ENCODE peak calls at places on chromosomes 13 and 19, in eight cellular contexts. G is esophagus squamous epithelium, V is A549, T is stomach, E is transverse colon, X is ovary, F is heart left ventricle, H is body of pancreas. N is an unnamed sample.

GRCh38 chr13:25118371-25118770 is 22.4 kb downstream of the PABPC3 start:
- DNase-seq in F (no peak), X (no peak), G (no peak), E (no peak), V (no peak), H (no peak), T (no peak), N (peak)

GRCh38 chr13:75468098-75468497 is 13.9 kb downstream of the TBC1D4 start:
- DNase-seq in H (no peak), X (no peak), E (no peak), F (no peak), G (no peak), T (no peak), V (no peak), N (no peak)

GRCh38 chr19:49084206-49085019 is 838 bp upstream of the SNRNP70 start:
- DNase-seq in V (no peak), G (no peak), T (no peak), F (no peak), H (peak), E (no peak), X (peak), N (no peak)

GRCh38 chr13:20127263-20127562 is 33.6 kb downstream of the GJA3 start:
- DNase-seq in V (no peak), E (no peak), G (no peak), H (no peak), T (no peak), X (no peak), F (no peak), N (peak)

GRCh38 chr19:7932276-7932929 is 6.5 kb upstream of the CTXN1 start:
- DNase-seq in X (peak), T (no peak), G (no peak), H (no peak), E (no peak), V (no peak), F (no peak), N (no peak)

GRCh38 chr13:32267836-32268439 is 47.2 kb downstream of the ZAR1L start:
- DNase-seq in G (no peak), F (no peak), H (peak), X (no peak), E (peak), T (peak), V (no peak), N (no peak)

GRCh38 chr19:50898018-50898417 is 13.2 kb downstream of the KLK4 start:
- DNase-seq in H (no peak), G (no peak), E (no peak), X (no peak), F (no peak), T (no peak), V (no peak), N (no peak)

GRCh38 chr13:90352763-90353162 is 994.7 kb upstream of the MIR17HG start:
- DNase-seq in H (no peak), V (no peak), F (no peak), X (no peak), G (no peak), E (no peak), T (no peak), N (no peak)

GRCh38 chr13:40597735-40598365 is 68.6 kb downstream of the FOXO1 start:
- DNase-seq in F (no peak), T (peak), G (no peak), H (peak), E (no peak), X (no peak), V (no peak), N (no peak)

GRCh38 chr13:109058071-109058470 is 428.7 kb downstream of the MYO16 start:
- DNase-seq in X (no peak), F (no peak), G (no peak), H (no peak), T (no peak), E (no peak), V (no peak), N (no peak)

GRCh38 chr13:29901714-29902631 is 51.6 kb upstream of the UBL3 start:
- DNase-seq in X (no peak), V (peak), H (peak), G (no peak), T (no peak), E (peak), F (no peak), N (peak)

GRCh38 chr19:49761625-49762311 is 1.3 kb downstream of the TSKS start:
- DNase-seq in G (no peak), F (peak), H (no peak), E (no peak), V (peak), X (peak), T (no peak), N (peak)

GRCh38 chr13:21310220-21310619 is 133.8 kb downstream of the MRPL57 start:
- DNase-seq in V (no peak), G (no peak), X (no peak), F (no peak), H (no peak), E (no peak), T (no peak), N (no peak)

GRCh38 chr19:56015756-56016155 is 29.2 kb downstream of the NLRP5 start:
- DNase-seq in F (no peak), X (no peak), H (no peak), E (no peak), G (no peak), V (no peak), T (no peak), N (peak)

GRCh38 chr13:31036717-31037116 is 104.3 kb downstream of the TEX26 start:
- DNase-seq in H (no peak), T (no peak), X (no peak), F (no peak), E (no peak), V (no peak), G (no peak), N (no peak)

GRCh38 chr13:105462981-105463380 is 1072.5 kb downstream of the EFNB2 start:
- DNase-seq in E (no peak), T (no peak), F (no peak), G (no peak), V (no peak), H (no peak), X (no peak), N (no peak)

GRCh38 chr19:27780367-27781065 is 1432.4 kb downstream of the UQCRFS1 start:
- DNase-seq in X (no peak), G (no peak), T (no peak), H (no peak), E (no peak), F (no peak), V (no peak), N (peak)

GRCh38 chr13:20799726-20800416 is 26.1 kb upstream of the EEF1AKMT1 start:
- DNase-seq in E (no peak), G (no peak), V (no peak), X (no peak), F (no peak), T (no peak), H (no peak), N (no peak)

GRCh38 chr13:90443268-90443667 is 904.2 kb upstream of the MIR17HG start:
- DNase-seq in E (no peak), H (no peak), V (peak), T (no peak), F (no peak), G (no peak), X (no peak), N (no peak)

GRCh38 chr19:49339364-49340068 is 4.3 kb downstream of the CD37 start:
- DNase-seq in V (no peak), X (peak), G (no peak), T (peak), F (peak), H (peak), E (peak), N (no peak)

GRCh38 chr19:16342002-16342715 is 17.5 kb downstream of the KLF2 start:
- DNase-seq in F (peak), G (no peak), E (peak), T (no peak), H (no peak), V (no peak), X (no peak), N (peak)

GRCh38 chr19:48739400-48739825 is 997 bp downstream of the RASIP1 start:
- DNase-seq in G (no peak), V (no peak), T (no peak), H (no peak), E (no peak), X (no peak), F (no peak), N (no peak)

GRCh38 chr13:110650436-110650835 is 35.1 kb downstream of the NAXD start:
- DNase-seq in F (no peak), E (no peak), X (no peak), V (no peak), G (no peak), T (no peak), H (peak), N (no peak)

GRCh38 chr19:53612762-53613526 is 18.9 kb upstream of the DPRX start:
- DNase-seq in V (no peak), G (no peak), E (no peak), X (no peak), H (no peak), T (no peak), F (no peak), N (no peak)

GRCh38 chr19:15448014-15448777 is 1.6 kb downstream of the WIZ start:
- DNase-seq in E (no peak), V (no peak), H (no peak), T (no peak), G (no peak), X (no peak), F (no peak), N (no peak)

GRCh38 chr19:19064811-19065745 is 1.3 kb downstream of the SLC25A42 start:
- DNase-seq in E (peak), G (no peak), T (no peak), F (peak), H (peak), X (no peak), V (no peak), N (peak)

GRCh38 chr13:44431150-44431549 is 57.5 kb downstream of the SERP2 start:
- DNase-seq in F (no peak), H (peak), T (no peak), V (peak), X (no peak), G (no peak), E (peak), N (no peak)

GRCh38 chr19:30227661-30228112 is 144.5 kb upstream of the ZNF536 start:
- DNase-seq in X (no peak), F (peak), E (peak), V (peak), T (peak), H (peak), G (no peak), N (peak)

GRCh38 chr19:31943305-31943704 is 402.1 kb upstream of the ZNF507 start:
- DNase-seq in T (no peak), G (no peak), V (no peak), X (no peak), F (no peak), E (no peak), H (no peak), N (no peak)

GRCh38 chr13:31160857-31161582 is 684 bp downstream of the HSPH1 start:
- DNase-seq in H (peak), V (peak), F (peak), T (peak), E (peak), X (peak), G (peak), N (peak)

GRCh38 chr13:29503041-29503837 is 92.2 kb downstream of the SLC7A1 start:
- DNase-seq in G (no peak), H (no peak), X (no peak), T (no peak), E (no peak), F (no peak), V (no peak), N (no peak)

GRCh38 chr19:53808710-53809125 is 15.4 kb downstream of the NLRP12 start:
- DNase-seq in G (no peak), T (no peak), E (no peak), V (peak), X (no peak), F (no peak), H (no peak), N (peak)

GRCh38 chr19:35639863-35640262 is 1.7 kb upstream of the ETV2 start:
- DNase-seq in E (no peak), G (no peak), T (no peak), V (no peak), X (no peak), H (no peak), F (no peak), N (no peak)

GRCh38 chr19:43504426-43505185 is at the start of gene PHLDB3:
- DNase-seq in F (peak), G (no peak), E (peak), X (peak), H (peak), T (peak), V (no peak), N (no peak)

DNA sequence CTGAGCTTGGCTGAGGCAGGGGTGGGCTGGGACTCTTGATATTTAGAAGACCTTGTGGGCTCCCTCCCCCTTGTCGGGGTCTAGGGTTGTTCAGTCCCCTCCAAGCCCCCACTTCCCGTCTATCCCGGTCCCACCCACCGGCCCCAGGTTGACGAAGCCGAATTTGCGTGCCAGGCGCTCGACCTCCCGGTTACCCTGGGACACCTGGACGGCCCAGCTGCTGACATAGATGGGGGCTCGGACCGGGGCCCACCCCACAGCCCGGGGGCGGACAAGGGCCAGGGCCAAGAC is 185 bp downstream of the PCSK4 start:
- DNase-seq in F (no peak), V (no peak), E (no peak), H (no peak), X (no peak), G (no peak), T (no peak), N (no peak)
- H3K4me3 ChIP-seq in F (peak), V (peak), E (peak), H (peak), X (peak), G (peak), T (peak), N (peak)

GRCh38 chr19:13097331-13098258 is 5.1 kb downstream of the LYL1 start:
- DNase-seq in H (no peak), T (no peak), V (no peak), X (peak), E (no peak), F (peak), G (no peak), N (peak)

GRCh38 chr19:13096968-13097330 is 5.7 kb downstream of the LYL1 start:
- DNase-seq in F (no peak), H (no peak), X (no peak), T (no peak), G (no peak), V (no peak), E (no peak), N (peak)

GRCh38 chr19:13100031-13100588 is 2.5 kb downstream of the LYL1 start:
- DNase-seq in X (no peak), G (no peak), H (no peak), F (no peak), E (no peak), V (peak), T (no peak), N (peak)

GRCh38 chr19:13099073-13099999 is 3.3 kb downstream of the LYL1 start:
- DNase-seq in G (no peak), V (no peak), F (peak), T (peak), X (no peak), H (peak), E (peak), N (peak)

DNA sequence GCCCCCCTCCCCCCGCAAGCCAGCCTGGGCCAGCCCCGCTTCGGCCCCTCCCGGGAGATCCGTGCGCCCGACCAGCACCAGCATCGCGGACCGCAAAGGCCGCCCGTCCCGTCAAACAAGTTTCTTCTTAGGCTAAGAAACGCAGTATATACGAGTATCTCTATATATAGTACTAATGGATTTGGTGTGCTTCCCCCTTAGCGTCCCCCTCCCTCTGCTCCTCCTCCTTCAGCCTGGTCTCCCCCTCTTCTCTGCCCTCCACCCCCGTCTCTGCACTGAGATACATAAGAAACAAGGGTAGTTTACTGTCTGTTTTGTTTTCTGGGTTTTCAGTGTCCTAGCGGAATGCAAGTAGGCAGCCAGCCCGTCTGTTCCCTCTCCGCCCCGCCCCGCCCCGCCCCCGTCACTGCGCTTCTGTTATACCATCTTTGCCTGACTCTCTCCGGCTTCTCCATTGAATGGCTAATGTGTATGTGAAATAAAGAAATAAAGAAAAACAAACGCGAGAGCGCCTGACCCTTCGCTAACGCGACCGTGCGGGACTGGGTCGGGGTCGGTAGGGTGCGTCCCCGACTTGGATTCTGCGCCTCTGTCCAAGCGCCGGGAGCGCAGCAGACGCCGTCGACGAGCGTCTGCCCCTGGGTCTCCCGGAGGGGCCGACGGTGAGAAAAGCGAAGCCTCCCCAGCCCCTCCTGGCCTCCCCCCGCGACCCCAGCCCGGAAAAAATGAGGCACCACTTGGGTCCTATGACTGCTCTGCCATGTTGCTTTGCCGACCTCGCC is 4.2 kb downstream of the LYL1 start:
- DNase-seq in H (no peak), T (no peak), F (no peak), G (no peak), E (no peak), X (no peak), V (no peak), N (peak)
- TF ChIP-seq POLR2A in H (no peak), T (no peak), F (no peak), G (no peak), E (no peak), X (no peak), V (no peak), N (no peak)

DNA sequence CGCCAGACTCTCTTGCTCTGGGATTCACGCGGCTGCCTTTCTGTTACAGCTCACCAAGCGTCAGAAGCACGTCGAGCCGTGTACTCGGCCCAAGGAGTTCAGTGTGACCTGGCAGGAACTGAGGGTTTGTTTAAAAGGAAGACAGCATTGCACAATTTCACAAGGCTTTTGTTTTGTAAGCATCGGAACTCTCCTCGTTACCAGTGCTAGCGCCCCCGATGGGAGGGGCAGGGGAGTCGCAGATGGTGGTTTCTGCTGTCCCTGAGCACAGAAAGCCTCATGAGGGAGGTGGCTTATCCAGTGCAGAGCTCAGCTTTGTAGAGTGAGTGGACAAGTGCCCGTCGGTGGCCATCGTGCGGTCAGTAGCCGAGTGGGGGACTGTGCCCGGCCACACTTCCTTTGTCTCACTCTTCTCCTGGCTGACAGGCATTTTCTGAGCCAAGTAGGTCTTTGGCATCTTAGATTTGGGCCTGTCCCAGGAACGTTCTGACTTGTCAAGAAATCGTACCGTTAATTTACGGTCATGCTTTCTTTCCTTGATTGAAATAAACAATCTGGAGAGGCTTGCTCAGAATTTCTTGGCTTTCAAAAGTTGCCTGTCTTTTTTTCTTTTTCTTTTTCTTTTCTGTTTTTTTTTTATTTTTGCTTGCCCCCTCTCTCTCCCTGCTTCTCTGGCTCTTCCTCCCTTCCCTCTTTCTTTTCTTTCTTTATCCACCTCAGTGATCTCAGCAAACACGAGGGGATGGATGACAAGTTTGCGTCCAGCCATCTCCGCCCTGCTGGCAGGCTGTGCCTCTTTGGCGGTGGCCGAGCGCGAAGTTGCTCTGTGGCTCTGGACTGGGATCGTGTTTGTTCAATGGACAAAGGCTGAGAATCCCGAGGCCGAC is 7.7 kb downstream of the KDM4B start:
- DNase-seq in F (peak), X (peak), G (peak), V (peak), E (peak), H (peak), T (peak), N (peak)
- TF ChIP-seq CTCF in F (peak), X (peak), G (peak), V (peak), E (no peak), H (no peak), T (no peak), N (peak)

GRCh38 chr13:114231886-114232285 is 2.8 kb upstream of the CDC16 start:
- DNase-seq in F (no peak), E (no peak), G (no peak), X (no peak), H (no peak), T (no peak), V (no peak), N (no peak)

GRCh38 chr13:114229486-114229885 is 5.2 kb upstream of the CDC16 start:
- DNase-seq in E (no peak), T (no peak), G (no peak), H (no peak), F (no peak), X (no peak), V (no peak), N (no peak)

GRCh38 chr13:114228176-114228575 is 6.5 kb upstream of the CDC16 start:
- DNase-seq in E (no peak), G (no peak), T (no peak), H (no peak), V (no peak), F (peak), X (no peak), N (no peak)

GRCh38 chr13:114230575-114230974 is 4.1 kb upstream of the CDC16 start:
- DNase-seq in G (no peak), E (no peak), X (no peak), T (no peak), F (no peak), V (no peak), H (no peak), N (no peak)

DNA sequence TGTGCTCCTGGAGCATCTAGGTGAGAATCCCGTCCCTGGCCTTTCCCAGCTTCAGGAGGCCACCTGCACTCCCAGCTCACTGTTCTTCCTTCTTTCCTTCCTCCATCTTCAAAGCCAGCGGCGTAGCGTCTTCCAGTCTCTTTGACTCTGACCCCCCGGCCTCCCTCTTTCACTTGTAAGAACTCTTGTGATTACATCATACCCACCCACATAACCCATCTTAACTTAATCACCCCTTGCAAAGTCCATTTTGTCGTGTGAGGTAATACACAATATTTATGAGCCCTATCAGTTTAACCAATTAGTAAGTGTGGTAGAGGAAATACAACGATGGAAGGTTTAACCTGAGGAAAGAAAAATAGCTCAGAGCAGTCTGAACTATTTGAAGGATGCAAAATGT is 4.6 kb upstream of the CDC16 start:
- DNase-seq in X (no peak), T (no peak), H (no peak), G (no peak), V (no peak), E (no peak), F (no peak), N (peak)
- H3K4me3 ChIP-seq in X (no peak), T (no peak), H (no peak), G (no peak), V (no peak), E (no peak), F (no peak), N (no peak)

N was measured in NB4.